ENCODE peak calls at places on chromosomes 1 and 21, in eight cellular contexts. One of them, this sample, is unnamed.

GRCh38 chr1:25140073-25140797 is 92.1 kb downstream of the SYF2 start:
- DNase-seq in fibroblast of mammary gland: no peak
- DNase-seq in endothelial cell: no peak
- DNase-seq in mesothelial cell of epicardium: no peak
- DNase-seq in fibroblast of lung: no peak
- DNase-seq in neural crest cell: no peak
- DNase-seq in foreskin keratinocyte: peak
- DNase-seq in HCT116: no peak
- DNase-seq in this sample: peak

GRCh38 chr1:193105821-193106177 is 585 bp upstream of the GLRX2 start:
- DNase-seq in fibroblast of mammary gland: peak
- DNase-seq in endothelial cell: no peak
- DNase-seq in mesothelial cell of epicardium: no peak
- DNase-seq in fibroblast of lung: no peak
- DNase-seq in neural crest cell: no peak
- DNase-seq in foreskin keratinocyte: no peak
- DNase-seq in HCT116: no peak
- DNase-seq in this sample: no peak

GRCh38 chr1:3016641-3017439 is 4.4 kb upstream of the ACTRT2 start:
- DNase-seq in fibroblast of mammary gland: no peak
- DNase-seq in endothelial cell: no peak
- DNase-seq in mesothelial cell of epicardium: peak
- DNase-seq in fibroblast of lung: no peak
- DNase-seq in neural crest cell: no peak
- DNase-seq in foreskin keratinocyte: no peak
- DNase-seq in HCT116: no peak
- DNase-seq in this sample: no peak

GRCh38 chr21:20997633-20998455 is at the start of gene NCAM2:
- DNase-seq in fibroblast of mammary gland: peak
- DNase-seq in endothelial cell: peak
- DNase-seq in mesothelial cell of epicardium: peak
- DNase-seq in fibroblast of lung: peak
- DNase-seq in neural crest cell: peak
- DNase-seq in foreskin keratinocyte: peak
- DNase-seq in HCT116: no peak
- DNase-seq in this sample: peak

GRCh38 chr1:207868252-207868768 is 42.6 kb downstream of the CD34 start:
- DNase-seq in fibroblast of mammary gland: peak
- DNase-seq in endothelial cell: no peak
- DNase-seq in mesothelial cell of epicardium: no peak
- DNase-seq in fibroblast of lung: no peak
- DNase-seq in neural crest cell: no peak
- DNase-seq in foreskin keratinocyte: no peak
- DNase-seq in HCT116: no peak
- DNase-seq in this sample: peak

GRCh38 chr1:2396476-2396875 is 4.8 kb downstream of the RER1 start:
- DNase-seq in fibroblast of mammary gland: no peak
- DNase-seq in endothelial cell: no peak
- DNase-seq in mesothelial cell of epicardium: no peak
- DNase-seq in fibroblast of lung: no peak
- DNase-seq in neural crest cell: no peak
- DNase-seq in foreskin keratinocyte: no peak
- DNase-seq in HCT116: no peak
- DNase-seq in this sample: no peak

GRCh38 chr1:195849180-195849579 is 759.1 kb downstream of the KCNT2 start:
- DNase-seq in fibroblast of mammary gland: no peak
- DNase-seq in endothelial cell: no peak
- DNase-seq in mesothelial cell of epicardium: no peak
- DNase-seq in fibroblast of lung: no peak
- DNase-seq in neural crest cell: no peak
- DNase-seq in foreskin keratinocyte: no peak
- DNase-seq in HCT116: no peak
- DNase-seq in this sample: no peak

GRCh38 chr1:210669951-210670350 is 341.2 kb downstream of the HHAT start:
- DNase-seq in fibroblast of mammary gland: no peak
- DNase-seq in endothelial cell: no peak
- DNase-seq in mesothelial cell of epicardium: no peak
- DNase-seq in fibroblast of lung: no peak
- DNase-seq in neural crest cell: no peak
- DNase-seq in foreskin keratinocyte: no peak
- DNase-seq in HCT116: no peak
- DNase-seq in this sample: no peak

GRCh38 chr1:63892632-63893395 is 119.0 kb downstream of the ROR1 start:
- DNase-seq in fibroblast of mammary gland: peak
- DNase-seq in endothelial cell: no peak
- DNase-seq in mesothelial cell of epicardium: no peak
- DNase-seq in fibroblast of lung: peak
- DNase-seq in neural crest cell: no peak
- DNase-seq in foreskin keratinocyte: no peak
- DNase-seq in HCT116: no peak
- DNase-seq in this sample: peak

DNA sequence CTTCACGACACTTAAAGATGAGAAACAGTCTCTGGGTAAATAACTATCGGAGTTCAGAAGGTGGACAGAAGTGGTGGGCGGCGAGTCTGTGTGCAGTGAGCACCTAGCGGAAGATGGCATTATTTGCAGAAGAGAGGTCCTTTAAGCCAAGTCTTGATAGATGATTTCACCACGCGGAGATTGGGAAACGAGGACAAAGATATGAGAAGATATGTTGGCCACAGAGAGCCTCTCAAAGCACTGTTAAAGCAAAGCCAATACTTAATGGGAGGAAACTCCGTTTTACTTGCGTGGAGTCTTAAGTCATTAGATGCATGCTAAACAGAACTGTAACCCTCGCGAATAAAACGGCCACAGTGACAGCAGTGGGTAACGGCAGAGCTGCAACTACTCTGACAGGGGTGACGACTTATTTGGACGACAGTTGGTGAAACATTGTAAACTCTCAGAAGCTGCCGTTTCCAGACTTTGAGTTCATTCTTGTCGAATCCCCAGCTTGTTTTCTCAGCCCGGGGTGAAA is 576 bp upstream of the CEP350 start:
- DNase-seq in fibroblast of mammary gland: peak
- DNase-seq in endothelial cell: peak
- DNase-seq in mesothelial cell of epicardium: no peak
- DNase-seq in fibroblast of lung: no peak
- DNase-seq in neural crest cell: no peak
- DNase-seq in foreskin keratinocyte: no peak
- DNase-seq in HCT116: no peak
- DNase-seq in this sample: peak
- TF ChIP-seq CTCF in fibroblast of mammary gland: peak
- TF ChIP-seq CTCF in endothelial cell: no peak
- TF ChIP-seq CTCF in mesothelial cell of epicardium: no peak
- TF ChIP-seq CTCF in fibroblast of lung: no peak
- TF ChIP-seq CTCF in neural crest cell: peak
- TF ChIP-seq CTCF in foreskin keratinocyte: peak
- TF ChIP-seq CTCF in HCT116: no peak
- TF ChIP-seq CTCF in this sample: peak

GRCh38 chr1:205271277-205271676 is 43.5 kb downstream of the TMCC2 start:
- DNase-seq in fibroblast of mammary gland: peak
- DNase-seq in endothelial cell: no peak
- DNase-seq in mesothelial cell of epicardium: no peak
- DNase-seq in fibroblast of lung: peak
- DNase-seq in neural crest cell: no peak
- DNase-seq in foreskin keratinocyte: no peak
- DNase-seq in HCT116: no peak
- DNase-seq in this sample: no peak
- TF ChIP-seq CTCF in fibroblast of mammary gland: peak
- TF ChIP-seq CTCF in endothelial cell: no peak
- TF ChIP-seq CTCF in mesothelial cell of epicardium: no peak
- TF ChIP-seq CTCF in fibroblast of lung: peak
- TF ChIP-seq CTCF in neural crest cell: no peak
- TF ChIP-seq CTCF in foreskin keratinocyte: peak
- TF ChIP-seq CTCF in HCT116: no peak
- TF ChIP-seq CTCF in this sample: no peak

DNA sequence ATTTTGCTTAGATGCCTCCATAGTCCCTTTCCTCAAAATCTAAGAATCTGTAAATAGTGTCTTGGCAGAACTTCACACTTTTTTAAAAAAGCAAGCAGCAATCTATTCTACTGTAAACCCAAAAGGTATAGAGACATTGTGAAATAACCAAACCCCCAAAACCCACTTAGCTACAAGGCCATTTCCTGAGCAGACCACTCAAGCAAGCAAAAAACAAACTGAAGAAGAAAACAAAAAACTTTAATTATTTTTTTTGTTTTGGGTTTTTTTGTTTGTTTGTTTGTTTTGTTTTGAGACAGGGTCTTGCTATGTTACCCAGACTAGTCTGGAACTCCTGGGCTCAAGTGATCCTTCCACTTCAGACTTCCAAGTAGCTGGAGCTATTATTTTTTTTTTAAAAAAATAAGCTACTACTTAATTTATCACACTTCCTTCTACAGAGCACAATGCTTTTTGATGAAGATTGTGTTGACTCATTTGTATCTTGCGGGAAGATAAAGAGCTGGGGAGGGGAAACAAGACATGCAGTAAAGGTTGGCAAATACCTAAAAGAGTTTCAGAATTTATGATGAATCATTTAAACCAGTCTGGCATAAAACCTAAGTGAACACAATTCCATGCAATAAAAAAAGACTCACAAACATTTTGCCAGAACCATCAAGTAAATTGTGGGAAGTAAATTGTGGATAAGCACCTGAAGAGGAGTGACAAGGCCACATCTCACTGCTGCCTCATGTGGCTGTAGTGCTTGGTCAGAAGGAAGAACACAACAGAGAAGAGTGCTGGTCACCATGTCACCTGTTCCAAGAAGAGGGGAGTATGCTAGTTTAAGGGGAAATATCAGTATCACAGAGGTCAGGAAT is 2.7 kb upstream of the PTPN22 start:
- DNase-seq in fibroblast of mammary gland: peak
- DNase-seq in endothelial cell: no peak
- DNase-seq in mesothelial cell of epicardium: no peak
- DNase-seq in fibroblast of lung: peak
- DNase-seq in neural crest cell: no peak
- DNase-seq in foreskin keratinocyte: peak
- DNase-seq in HCT116: peak
- DNase-seq in this sample: no peak
- TF ChIP-seq CTCF in fibroblast of mammary gland: peak
- TF ChIP-seq CTCF in endothelial cell: no peak
- TF ChIP-seq CTCF in mesothelial cell of epicardium: no peak
- TF ChIP-seq CTCF in fibroblast of lung: no peak
- TF ChIP-seq CTCF in neural crest cell: no peak
- TF ChIP-seq CTCF in foreskin keratinocyte: peak
- TF ChIP-seq CTCF in HCT116: no peak
- TF ChIP-seq CTCF in this sample: peak

GRCh38 chr1:198106007-198106406 is 50.8 kb upstream of the NEK7 start:
- DNase-seq in fibroblast of mammary gland: no peak
- DNase-seq in endothelial cell: no peak
- DNase-seq in mesothelial cell of epicardium: no peak
- DNase-seq in fibroblast of lung: no peak
- DNase-seq in neural crest cell: no peak
- DNase-seq in foreskin keratinocyte: no peak
- DNase-seq in HCT116: no peak
- DNase-seq in this sample: no peak

GRCh38 chr1:198105185-198105584 is 51.6 kb upstream of the NEK7 start:
- DNase-seq in fibroblast of mammary gland: no peak
- DNase-seq in endothelial cell: no peak
- DNase-seq in mesothelial cell of epicardium: no peak
- DNase-seq in fibroblast of lung: no peak
- DNase-seq in neural crest cell: no peak
- DNase-seq in foreskin keratinocyte: no peak
- DNase-seq in HCT116: no peak
- DNase-seq in this sample: no peak

GRCh38 chr1:198108646-198109045 is 48.2 kb upstream of the NEK7 start:
- DNase-seq in fibroblast of mammary gland: no peak
- DNase-seq in endothelial cell: no peak
- DNase-seq in mesothelial cell of epicardium: no peak
- DNase-seq in fibroblast of lung: no peak
- DNase-seq in neural crest cell: no peak
- DNase-seq in foreskin keratinocyte: no peak
- DNase-seq in HCT116: no peak
- DNase-seq in this sample: no peak

GRCh38 chr1:198109316-198109715 is 47.5 kb upstream of the NEK7 start:
- DNase-seq in fibroblast of mammary gland: no peak
- DNase-seq in endothelial cell: no peak
- DNase-seq in mesothelial cell of epicardium: no peak
- DNase-seq in fibroblast of lung: no peak
- DNase-seq in neural crest cell: no peak
- DNase-seq in foreskin keratinocyte: no peak
- DNase-seq in HCT116: no peak
- DNase-seq in this sample: no peak

DNA sequence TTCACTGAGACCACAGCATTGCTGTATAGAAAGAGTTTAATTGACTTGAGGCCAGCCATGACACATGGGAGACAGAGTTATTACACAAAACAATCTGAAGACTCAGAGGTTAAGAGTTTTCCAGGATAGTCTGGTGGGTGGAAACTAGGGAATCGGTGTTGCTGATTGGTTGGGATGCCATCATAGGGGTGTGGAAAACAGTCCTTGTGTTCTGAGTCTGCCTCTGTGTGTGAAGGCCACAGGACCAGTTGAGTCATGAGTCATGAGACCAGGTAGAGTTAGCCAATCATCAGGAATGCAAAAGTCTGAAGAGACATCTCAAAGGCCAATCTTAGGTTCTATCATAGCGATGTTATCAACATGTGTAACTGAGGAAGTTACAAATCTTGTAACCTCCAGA is 49.8 kb upstream of the NEK7 start:
- DNase-seq in fibroblast of mammary gland: peak
- DNase-seq in endothelial cell: no peak
- DNase-seq in mesothelial cell of epicardium: no peak
- DNase-seq in fibroblast of lung: peak
- DNase-seq in neural crest cell: no peak
- DNase-seq in foreskin keratinocyte: peak
- DNase-seq in HCT116: no peak
- DNase-seq in this sample: no peak
- TF ChIP-seq CTCF in fibroblast of mammary gland: no peak
- TF ChIP-seq CTCF in endothelial cell: no peak
- TF ChIP-seq CTCF in mesothelial cell of epicardium: no peak
- TF ChIP-seq CTCF in fibroblast of lung: no peak
- TF ChIP-seq CTCF in neural crest cell: no peak
- TF ChIP-seq CTCF in foreskin keratinocyte: no peak
- TF ChIP-seq CTCF in HCT116: no peak
- TF ChIP-seq CTCF in this sample: no peak